ENCODE peak calls at places on chromosomes 3 and 15, in six cellular contexts. Q, S, B, L, W and O are unnamed samples.

GRCh38 chr3:110293660-110294059 is 778.0 kb upstream of the NECTIN3 start:
- DNase-seq in Q (no peak), S (no peak), B (no peak), L (no peak), W (no peak), O (peak; percentile 2)

GRCh38 chr15:46297766-46298165 is 662.9 kb downstream of the SQOR start:
- DNase-seq in Q (no peak), S (no peak), B (no peak), L (no peak), W (no peak), O (no peak)

GRCh38 chr15:81419304-81419943 is 45.4 kb upstream of the TMC3 start:
- DNase-seq in Q (no peak), S (no peak), B (peak; percentile 66), L (peak; percentile 55), W (no peak), O (no peak)

GRCh38 chr15:63038926-63039673 is 3.4 kb upstream of the TPM1 start:
- DNase-seq in Q (peak; percentile 80), S (no peak), B (peak; percentile 82), L (no peak), W (no peak), O (no peak)

GRCh38 chr3:47571391-47572165 is 7.1 kb downstream of the CSPG5 start:
- DNase-seq in Q (no peak), S (no peak), B (no peak), L (no peak), W (no peak), O (no peak)

GRCh38 chr15:70358011-70358819 is 260.5 kb upstream of the TLE3 start:
- DNase-seq in Q (no peak), S (no peak), B (no peak), L (no peak), W (no peak), O (no peak)

GRCh38 chr3:197953325-197953724 is 3.3 kb downstream of the RPL35A start:
- DNase-seq in Q (no peak), S (no peak), B (no peak), L (no peak), W (no peak), O (no peak)

GRCh38 chr3:75329713-75330112 is 334.4 kb upstream of the FRG2C start:
- DNase-seq in Q (no peak), S (no peak), B (no peak), L (no peak), W (no peak), O (no peak)

GRCh38 chr3:135325096-135325495 is 530.0 kb downstream of the EPHB1 start:
- DNase-seq in Q (no peak), S (peak; percentile 39), B (no peak), L (no peak), W (no peak), O (no peak)

GRCh38 chr3:70855139-70855538 is 542.7 kb upstream of the MDFIC2 start:
- DNase-seq in Q (peak; percentile 47), S (no peak), B (no peak), L (no peak), W (no peak), O (no peak)

GRCh38 chr15:65583701-65584100 is 27.2 kb downstream of the INTS14 start:
- DNase-seq in Q (peak; percentile 69), S (no peak), B (peak; percentile 56), L (no peak), W (peak; percentile 23), O (no peak)

GRCh38 chr3:187743195-187744141 is 1.8 kb downstream of the BCL6 start:
- DNase-seq in Q (peak; percentile 80), S (peak; percentile 44), B (peak; percentile 41), L (no peak), W (no peak), O (no peak)

GRCh38 chr15:72970965-72971746 is 81.1 kb upstream of the NEO1 start:
- DNase-seq in Q (peak; percentile 63), S (no peak), B (peak; percentile 25), L (no peak), W (no peak), O (no peak)

GRCh38 chr3:106120334-106120733 is 251.5 kb upstream of the CBLB start:
- DNase-seq in Q (peak; percentile 46), S (no peak), B (peak; percentile 69), L (no peak), W (no peak), O (no peak)

GRCh38 chr15:43828061-43828657 is 1.4 kb downstream of the WDR76 start:
- DNase-seq in Q (peak; percentile 17), S (no peak), B (no peak), L (no peak), W (no peak), O (no peak)

GRCh38 chr3:129560931-129561594 is 18.1 kb downstream of the H1-8 start:
- DNase-seq in Q (peak; percentile 93), S (no peak), B (peak; percentile 32), L (no peak), W (no peak), O (no peak)

GRCh38 chr15:69388259-69388658 is 25.9 kb upstream of the KIF23 start:
- DNase-seq in Q (no peak), S (no peak), B (no peak), L (no peak), W (no peak), O (no peak)

GRCh38 chr3:57026918-57027317 is 33.5 kb upstream of the SPATA12 start:
- DNase-seq in Q (peak; percentile 62), S (peak; percentile 20), B (peak; percentile 68), L (no peak), W (no peak), O (no peak)